ENCODE peak calls at places on chromosomes 12 and 14, in seven cellular contexts. N is sigmoid colon, W is AG09309, K is kidney epithelial cell, L is SJSA1, T is uterus, S is psoas muscle. V is an unnamed sample.

GRCh38 chr12:25065035-25065434 is 116.1 kb upstream of the BCAT1 start:
- DNase-seq in W (no peak), T (no peak), N (no peak), L (no peak), S (no peak), K (no peak), V (no peak)

GRCh38 chr12:2329811-2330210 is 277.0 kb downstream of the CACNA1C start:
- DNase-seq in L (no peak), K (no peak), S (no peak), T (no peak), W (no peak), N (peak), V (no peak)

GRCh38 chr14:24095196-24096068 is 1.3 kb downstream of the PCK2 start:
- DNase-seq in L (no peak), W (no peak), K (no peak), N (no peak), T (peak), S (peak), V (peak)

GRCh38 chr12:106135781-106136180 is 3.0 kb downstream of the NUAK1 start:
- DNase-seq in S (no peak), K (no peak), L (no peak), W (no peak), T (no peak), N (no peak), V (no peak)

GRCh38 chr14:75879031-75879430 is 102.8 kb downstream of the TGFB3 start:
- DNase-seq in N (no peak), W (peak), T (no peak), S (no peak), K (no peak), L (no peak), V (no peak)

GRCh38 chr14:73476451-73476905 is 14.3 kb upstream of the RIOX1 start:
- DNase-seq in T (no peak), K (no peak), N (peak), W (no peak), L (no peak), S (no peak), V (no peak)

GRCh38 chr14:105330491-105330895 is 15.9 kb downstream of the PACS2 start:
- DNase-seq in W (peak), T (no peak), L (no peak), N (no peak), S (no peak), K (no peak), V (no peak)

GRCh38 chr14:75705014-75705413 is 44.0 kb downstream of the TTLL5 start:
- DNase-seq in W (no peak), N (no peak), L (no peak), K (no peak), T (no peak), S (no peak), V (no peak)

GRCh38 chr14:105859717-105860614 is 333.6 kb downstream of the TMEM121 start:
- DNase-seq in L (peak), S (no peak), N (peak), T (peak), W (no peak), K (no peak), V (peak)

GRCh38 chr12:84502907-84503787 is 409.5 kb downstream of the SLC6A15 start:
- DNase-seq in K (peak), N (no peak), L (no peak), S (no peak), T (peak), W (peak), V (peak)

GRCh38 chr12:50734409-50735263 is 29.3 kb upstream of the ATF1 start:
- DNase-seq in N (no peak), W (no peak), L (no peak), S (no peak), T (no peak), K (no peak), V (no peak)

GRCh38 chr12:66861157-66861750 is 182.4 kb upstream of the GRIP1 start:
- DNase-seq in S (peak), T (peak), W (peak), K (peak), L (peak), N (peak), V (peak)

GRCh38 chr12:79255326-79255725 is 390.8 kb downstream of the SYT1 start:
- DNase-seq in N (no peak), S (no peak), W (peak), K (no peak), T (no peak), L (no peak), V (no peak)

GRCh38 chr12:19410211-19410610 is 29.1 kb upstream of the AEBP2 start:
- DNase-seq in T (no peak), N (no peak), K (no peak), S (no peak), L (no peak), W (no peak), V (no peak)

GRCh38 chr12:21656931-21657335 is 709 bp downstream of the LDHB start:
- DNase-seq in K (no peak), T (peak), W (no peak), S (no peak), N (peak), L (no peak), V (peak)

GRCh38 chr12:25459541-25459951 is 93.5 kb downstream of the LMNTD1 start:
- DNase-seq in S (no peak), T (no peak), L (no peak), W (no peak), K (no peak), N (no peak), V (no peak)

GRCh38 chr14:91985008-91985407 is 37.5 kb upstream of the FBLN5 start:
- DNase-seq in W (no peak), T (no peak), N (no peak), K (peak), L (no peak), S (no peak), V (no peak)

GRCh38 chr12:4900327-4900726 is 9.4 kb upstream of the KCNA1 start:
- DNase-seq in N (no peak), W (peak), L (no peak), S (no peak), K (no peak), T (no peak), V (no peak)

GRCh38 chr12:131509706-131510105 is 201.2 kb upstream of the SFSWAP start:
- DNase-seq in K (no peak), T (no peak), S (no peak), W (no peak), N (no peak), L (no peak), V (no peak)

GRCh38 chr12:111284709-111285108 is 84.2 kb downstream of the PHETA1 start:
- DNase-seq in W (no peak), N (no peak), L (no peak), S (no peak), T (no peak), K (no peak), V (no peak)

GRCh38 chr14:102086346-102086971 is 385 bp downstream of the HSP90AA1 start:
- DNase-seq in L (peak), S (peak), W (no peak), T (peak), K (no peak), N (peak), V (peak)

GRCh38 chr12:9221476-9221875 is 13.3 kb upstream of the PZP start:
- DNase-seq in K (no peak), N (no peak), L (no peak), T (no peak), W (no peak), S (no peak), V (no peak)

GRCh38 chr12:24378548-24379011 is 429.1 kb upstream of the SOX5 start:
- DNase-seq in N (no peak), S (no peak), K (no peak), W (no peak), L (no peak), T (no peak), V (no peak)

GRCh38 chr12:130952545-130952954 is 1.2 kb upstream of the ADGRD1 start:
- DNase-seq in K (no peak), W (no peak), L (no peak), S (no peak), N (no peak), T (peak), V (no peak)

GRCh38 chr12:1217191-1217949 is 226.3 kb downstream of the ERC1 start:
- DNase-seq in L (no peak), N (no peak), K (peak), W (peak), T (no peak), S (no peak), V (no peak)

GRCh38 chr12:60421741-60422140 is 825.9 kb downstream of the SLC16A7 start:
- DNase-seq in T (no peak), W (no peak), K (peak), S (no peak), L (no peak), N (no peak), V (no peak)

GRCh38 chr14:68658029-68658509 is 134.8 kb downstream of the ZFP36L1 start:
- DNase-seq in N (no peak), T (no peak), S (no peak), K (no peak), W (no peak), L (no peak), V (no peak)

GRCh38 chr12:104866286-104866685 is 91.8 kb downstream of the SLC41A2 start:
- DNase-seq in L (no peak), N (no peak), S (no peak), K (no peak), T (no peak), W (peak), V (no peak)

GRCh38 chr14:24426912-24427536 is 2.4 kb downstream of the CBLN3 start:
- DNase-seq in K (no peak), L (no peak), T (no peak), N (no peak), W (no peak), S (no peak), V (peak)

GRCh38 chr14:92958373-92959188 is 35.6 kb downstream of the CHGA start:
- DNase-seq in L (no peak), K (no peak), W (no peak), N (no peak), S (no peak), T (no peak), V (no peak)

GRCh38 chr12:90987520-90987919 is 17.3 kb downstream of the EPYC start:
- DNase-seq in S (no peak), W (no peak), K (no peak), L (no peak), N (no peak), T (no peak), V (no peak)

GRCh38 chr12:48936379-48936979 is 11.2 kb upstream of the FKBP11 start:
- DNase-seq in K (no peak), W (no peak), N (peak), L (peak), T (peak), S (peak), V (peak)

GRCh38 chr12:49201595-49202295 is 12.9 kb upstream of the TUBA1A start:
- DNase-seq in T (peak), L (no peak), W (peak), N (no peak), S (no peak), K (no peak), V (no peak)

GRCh38 chr12:115455268-115455681 is 771.3 kb upstream of the TBX3 start:
- DNase-seq in T (no peak), W (no peak), K (no peak), S (no peak), L (no peak), N (no peak), V (no peak)

GRCh38 chr14:78131616-78132015 is 38.6 kb upstream of the NRXN3 start:
- DNase-seq in S (no peak), K (no peak), T (no peak), N (no peak), W (no peak), L (no peak), V (no peak)

GRCh38 chr12:13367973-13368372 is 171.4 kb downstream of the EMP1 start:
- DNase-seq in T (no peak), N (no peak), L (no peak), S (no peak), W (no peak), K (no peak), V (no peak)

GRCh38 chr14:93734086-93734822 is 54.0 kb downstream of the PRIMA1 start:
- DNase-seq in K (no peak), W (no peak), T (no peak), S (no peak), N (no peak), L (no peak), V (peak)

GRCh38 chr12:96578526-96579125 is 89.2 kb downstream of the CFAP54 start:
- DNase-seq in T (no peak), L (no peak), N (no peak), W (peak), K (peak), S (no peak), V (no peak)

DNA sequence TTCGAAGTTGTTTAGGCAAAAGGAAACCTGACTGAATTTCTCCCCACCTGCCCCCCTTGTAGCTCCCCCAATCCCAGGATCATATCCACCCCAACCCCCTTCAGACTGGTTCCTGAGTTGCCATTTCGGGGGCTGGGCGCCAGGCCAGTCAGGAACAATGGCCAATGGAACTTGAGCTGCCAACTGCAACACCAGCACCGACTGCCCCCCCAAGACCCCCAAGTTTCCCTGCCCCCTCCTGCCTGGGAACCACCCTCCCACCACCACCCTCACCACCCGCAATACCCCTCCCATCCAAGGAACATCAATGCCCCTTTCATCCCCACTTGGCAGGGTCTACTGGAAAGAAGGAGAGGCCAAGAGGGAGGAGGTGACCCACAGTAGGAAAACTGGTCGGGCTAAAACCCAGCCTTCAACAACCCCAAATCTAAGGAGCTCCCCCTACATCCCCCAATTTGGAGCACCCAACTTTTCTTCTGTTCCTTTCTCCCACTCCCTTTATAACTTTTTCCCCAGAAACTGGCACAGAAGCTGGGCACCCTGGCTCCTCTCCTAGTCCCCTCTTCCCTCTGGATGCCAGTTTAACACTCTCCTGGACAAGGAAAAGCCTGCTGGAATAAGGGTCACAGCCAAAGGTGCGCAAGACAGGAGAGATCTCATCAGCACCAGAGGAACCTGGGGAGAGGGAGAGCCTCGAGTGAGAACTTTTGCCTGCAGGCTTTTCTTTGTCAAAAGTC is 1.6 kb upstream of the NDRG2 start:
- DNase-seq in S (peak), N (peak), T (no peak), K (no peak), L (no peak), W (no peak), V (no peak)
- H3K4me3 ChIP-seq in S (peak), N (peak), T (peak), K (no peak), L (no peak), W (no peak), V (no peak)

DNA sequence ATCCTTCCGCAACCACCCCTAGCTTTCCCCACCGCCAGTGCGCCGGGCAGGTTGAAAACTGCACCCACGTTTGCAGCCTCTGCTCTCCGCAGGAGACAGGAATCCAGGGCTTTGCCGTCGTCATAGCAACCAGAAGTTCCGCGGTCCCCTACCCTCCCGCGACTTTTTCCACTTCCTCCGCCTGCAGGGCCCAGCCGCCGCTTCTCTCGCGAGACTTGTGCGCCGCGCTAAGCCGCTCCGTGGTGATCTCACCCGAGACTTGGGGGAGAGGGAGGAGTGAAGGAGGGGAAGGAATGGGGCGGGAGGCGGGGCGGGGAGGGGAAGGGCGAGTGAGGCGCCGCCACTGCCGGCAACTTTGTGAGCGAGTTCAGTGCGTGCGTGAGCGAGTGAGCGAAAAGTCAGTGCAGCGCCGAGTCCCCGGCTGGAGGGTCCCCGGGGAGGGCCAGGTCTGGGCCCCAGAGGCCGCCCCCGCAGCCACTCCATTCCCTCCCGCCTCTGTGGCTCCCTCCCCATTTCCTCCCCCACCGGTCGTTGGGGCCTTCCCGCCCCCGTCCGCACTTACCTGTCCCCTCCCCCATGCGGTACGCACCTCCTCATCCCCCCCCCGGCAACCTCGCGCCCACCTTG is 413.0 kb downstream of the PCNX1 start:
- DNase-seq in L (peak), S (peak), T (peak), W (peak), K (peak), N (peak), V (peak)
- H3K4me3 ChIP-seq in L (peak), S (peak), T (peak), W (peak), K (peak), N (peak), V (peak)

GRCh38 chr12:15931590-15932053 is 20.5 kb downstream of the DERA start:
- DNase-seq in S (no peak), T (no peak), K (no peak), N (no peak), W (no peak), L (no peak), V (no peak)

GRCh38 chr12:15924956-15925355 is 13.8 kb downstream of the DERA start:
- DNase-seq in K (no peak), L (no peak), T (no peak), W (no peak), S (no peak), N (no peak), V (no peak)

GRCh38 chr12:15932975-15933374 is 21.8 kb downstream of the DERA start:
- DNase-seq in K (no peak), L (no peak), T (no peak), W (no peak), N (no peak), S (no peak), V (no peak)

GRCh38 chr12:15928345-15928744 is 17.2 kb downstream of the DERA start:
- DNase-seq in W (peak), S (no peak), L (peak), T (no peak), K (peak), N (no peak), V (no peak)

DNA sequence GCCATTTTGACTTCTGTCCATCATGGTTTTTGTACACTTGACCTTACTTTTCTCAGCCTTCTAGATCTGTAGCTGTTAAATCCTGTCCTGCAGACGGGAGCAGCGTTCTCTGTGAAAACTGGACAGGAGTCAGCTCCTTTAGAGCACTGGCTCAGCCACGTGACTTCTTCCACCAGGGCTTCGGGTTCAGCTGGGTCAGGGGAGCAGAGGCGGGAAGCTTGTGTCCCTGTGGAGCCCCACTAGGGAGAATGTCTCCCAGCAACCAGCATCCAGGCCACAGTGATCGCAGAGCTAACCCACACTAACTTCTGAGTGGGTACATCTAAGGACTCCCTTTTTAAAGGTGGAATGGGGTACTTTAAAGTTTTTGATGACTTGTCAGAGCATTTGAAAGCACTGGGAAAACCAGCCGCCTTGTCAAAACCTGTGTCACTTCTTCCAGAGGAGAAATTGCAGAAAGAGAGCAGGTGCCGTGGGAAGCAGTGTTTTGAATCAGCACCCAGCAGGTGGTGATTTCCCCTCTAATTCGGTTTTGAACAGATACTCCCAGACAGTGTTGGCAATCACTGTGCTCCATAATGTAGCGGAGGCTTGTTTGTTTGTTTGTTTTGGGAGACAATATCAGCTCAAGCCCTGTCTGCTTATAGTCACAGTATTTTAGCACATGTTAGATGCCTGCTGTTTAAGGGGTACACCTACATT is 17.9 kb downstream of the DERA start:
- DNase-seq in S (no peak), K (no peak), L (no peak), N (no peak), W (no peak), T (no peak), V (no peak)
- H3K4me3 ChIP-seq in S (no peak), K (no peak), L (no peak), N (no peak), W (no peak), T (no peak), V (no peak)

DNA sequence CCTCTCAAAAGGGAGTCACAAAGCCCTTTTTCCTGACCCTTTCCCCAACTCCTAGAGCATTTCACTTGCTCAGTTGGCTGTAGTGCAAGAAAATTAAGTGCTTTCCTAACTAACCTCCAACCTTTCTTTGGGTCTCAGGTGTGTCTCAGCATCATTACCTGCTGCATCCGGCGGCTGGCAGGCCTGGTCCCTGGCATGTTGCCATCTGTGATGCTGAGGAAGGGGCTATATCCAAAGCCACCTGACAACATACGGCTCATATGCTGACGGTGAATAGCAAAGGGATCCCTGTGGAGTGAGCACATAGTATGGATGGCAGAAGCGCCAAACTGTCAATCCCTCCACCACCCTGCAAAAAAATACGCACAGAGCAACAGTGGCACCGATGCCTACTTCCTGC is 1.2 kb downstream of the MLF2 start:
- DNase-seq in T (peak), W (no peak), S (no peak), N (no peak), K (no peak), L (no peak), V (no peak)
- H3K4me3 ChIP-seq in T (no peak), W (peak), S (peak), N (peak), K (peak), L (peak), V (no peak)